ENCODE peak calls at places on chromosomes 16 and 17, in seven cellular contexts. J is mammary epithelial cell, S is ascending aorta, A is GM23338, V is MG63, K is AG04450, Q is IMR-90. M is an unnamed sample. For H3K27me3, the result is how much of the 10 kb centered on the place peaks cover.

GRCh38 chr16:73154063-73154870 is 106.3 kb upstream of the ZFHX3 start:
- DNase-seq in K (no peak), A (no peak), Q (no peak), V (no peak), S (peak), J (no peak), M (no peak)

GRCh38 chr17:55959756-55960155 is 193.5 kb upstream of the ANKFN1 start:
- DNase-seq in K (no peak), A (no peak), V (no peak), Q (no peak), S (no peak), J (no peak), M (no peak)

GRCh38 chr17:68074279-68074678 is 38.7 kb downstream of the KPNA2 start:
- DNase-seq in K (no peak), S (no peak), V (no peak), A (no peak), J (no peak), Q (no peak), M (no peak)

GRCh38 chr16:60748366-60748765 is 1287.9 kb downstream of the CDH8 start:
- DNase-seq in A (no peak), K (no peak), J (peak), V (no peak), Q (no peak), S (no peak), M (no peak)

GRCh38 chr17:29619251-29619650 is 3.5 kb downstream of the CORO6 start:
- DNase-seq in V (peak), S (no peak), Q (peak), A (peak), K (no peak), J (no peak), M (no peak)

GRCh38 chr17:82665226-82665625 is 17.0 kb upstream of the WDR45B start:
- DNase-seq in J (no peak), V (no peak), A (no peak), S (no peak), K (no peak), Q (no peak), M (no peak)

GRCh38 chr17:47956818-47957590 is 679 bp downstream of the PRR15L start:
- DNase-seq in S (no peak), K (no peak), V (no peak), Q (peak), J (no peak), A (no peak), M (no peak)

GRCh38 chr17:29291163-29291752 is 2.7 kb downstream of the NUFIP2 start:
- DNase-seq in V (no peak), K (peak), Q (peak), A (peak), J (peak), S (no peak), M (peak)

GRCh38 chr16:87411375-87412271 is 19.5 kb downstream of the MAP1LC3B start:
- DNase-seq in V (no peak), A (no peak), K (no peak), S (no peak), Q (no peak), J (no peak), M (no peak)

GRCh38 chr17:60901806-60902205 is 224.2 kb downstream of the BCAS3 start:
- DNase-seq in S (no peak), Q (peak), K (peak), V (no peak), J (peak), A (no peak), M (no peak)

GRCh38 chr16:67882374-67883145 is 2.1 kb upstream of the NRN1L start:
- DNase-seq in J (no peak), S (no peak), A (no peak), Q (no peak), V (no peak), K (no peak), M (peak)

GRCh38 chr16:23258919-23259237 is 43.2 kb upstream of the SCNN1B start:
- DNase-seq in Q (no peak), S (no peak), K (no peak), V (no peak), J (peak), A (no peak), M (no peak)

GRCh38 chr16:57755726-57756423 is 20.3 kb downstream of the KATNB1 start:
- DNase-seq in S (no peak), V (no peak), Q (no peak), A (no peak), K (no peak), J (no peak), M (no peak)

GRCh38 chr17:5011928-5012327 is 14.2 kb downstream of the KIF1C start:
- DNase-seq in A (no peak), Q (peak), J (peak), K (no peak), V (peak), S (no peak), M (no peak)

GRCh38 chr17:62641101-62641500 is 13.6 kb downstream of the MRC2 start:
- DNase-seq in V (no peak), S (no peak), A (no peak), J (no peak), K (no peak), Q (no peak), M (no peak)

GRCh38 chr17:28478940-28479615 is 5.6 kb downstream of the SLC13A2 start:
- DNase-seq in S (no peak), V (peak), K (no peak), J (peak), Q (peak), A (no peak), M (no peak)

GRCh38 chr17:5499790-5500189 is 13.4 kb downstream of the MIS12 start:
- DNase-seq in Q (no peak), V (no peak), A (peak), J (no peak), K (no peak), S (no peak), M (no peak)

GRCh38 chr16:84844049-84844350 is 24.2 kb downstream of the CRISPLD2 start:
- DNase-seq in J (no peak), K (no peak), V (peak), A (no peak), S (no peak), Q (no peak), M (no peak)
- H3K27me3 ChIP-seq in J (under half), K (under half), V (under half), A (under half), S (under half), Q (under half), M (under half)

GRCh38 chr17:79795795-79796569 is 895 bp downstream of the CBX8 start:
- DNase-seq in S (no peak), K (no peak), V (no peak), J (no peak), A (no peak), Q (no peak), M (no peak)
- H3K27me3 ChIP-seq in S (half or more), K (under half), V (under half), J (under half), A (half or more), Q (under half), M (under half)

GRCh38 chr16:1859650-1860049 is 12.3 kb downstream of the MEIOB start:
- DNase-seq in A (peak), V (no peak), K (no peak), S (no peak), J (no peak), Q (no peak), M (no peak)
- H3K27me3 ChIP-seq in A (under half), V (under half), K (under half), S (under half), J (under half), Q (half or more), M (under half)

GRCh38 chr17:383771-384621 is 31.4 kb upstream of the RPH3AL start:
- DNase-seq in J (no peak), A (no peak), S (no peak), V (no peak), Q (no peak), K (no peak), M (peak)

GRCh38 chr17:382644-383533 is 30.3 kb upstream of the RPH3AL start:
- DNase-seq in V (no peak), A (peak), Q (peak), K (peak), J (no peak), S (no peak), M (peak)

GRCh38 chr17:379531-380200 is 27.1 kb upstream of the RPH3AL start:
- DNase-seq in Q (no peak), S (no peak), A (no peak), K (no peak), V (no peak), J (peak), M (no peak)

GRCh38 chr17:384622-385194 is 32.1 kb upstream of the RPH3AL start:
- DNase-seq in Q (no peak), S (no peak), J (no peak), K (no peak), V (no peak), A (peak), M (no peak)

GRCh38 chr17:381941-382643 is 29.5 kb upstream of the RPH3AL start:
- DNase-seq in S (no peak), J (no peak), K (no peak), Q (no peak), V (no peak), A (no peak), M (no peak)
- H3K27me3 ChIP-seq in S (under half), J (under half), K (under half), Q (under half), V (under half), A (under half), M (under half)

DNA sequence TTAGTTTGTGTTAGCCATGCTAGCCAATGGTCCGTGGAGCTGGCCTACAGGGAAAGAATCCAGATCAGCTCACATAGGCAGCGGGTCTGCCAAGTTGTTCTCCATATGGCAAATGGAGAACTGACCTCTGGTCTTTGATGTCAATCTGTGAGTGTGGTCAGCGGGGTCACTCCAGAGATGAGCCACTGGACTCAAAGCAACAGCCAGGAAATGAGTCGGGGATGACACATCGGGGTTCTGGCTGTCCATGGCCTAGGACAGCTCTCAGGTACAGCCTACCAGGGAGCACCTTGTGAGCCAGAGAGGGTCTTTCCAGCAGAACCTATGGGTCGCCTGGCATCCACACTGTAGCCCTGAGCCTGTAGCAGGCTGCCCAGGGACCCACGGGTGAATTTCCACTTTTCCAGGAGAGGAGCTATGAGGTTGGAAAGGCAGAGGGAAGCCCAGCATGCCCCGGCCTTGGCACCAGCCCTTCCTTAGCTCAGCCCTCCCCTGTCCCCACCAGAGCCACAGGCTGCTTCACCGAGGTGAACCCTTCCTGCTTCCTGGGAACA is 203.0 kb upstream of the TNRC6C start:
- DNase-seq in A (no peak), V (peak), S (no peak), Q (no peak), K (no peak), J (no peak), M (no peak)
- H3K27me3 ChIP-seq in A (under half), V (under half), S (under half), Q (under half), K (under half), J (under half), M (under half)

GRCh38 chr16:2030036-2030435 is 3.3 kb downstream of the NHERF2 start:
- DNase-seq in J (no peak), V (no peak), K (no peak), S (no peak), A (no peak), Q (no peak), M (no peak)

GRCh38 chr16:2033057-2033911 is 6.6 kb downstream of the NHERF2 start:
- DNase-seq in S (peak), J (peak), V (peak), A (no peak), K (no peak), Q (peak), M (peak)

GRCh38 chr16:2029350-2029749 is 2.6 kb downstream of the NHERF2 start:
- DNase-seq in K (no peak), Q (no peak), J (no peak), V (no peak), S (no peak), A (peak), M (no peak)

GRCh38 chr16:2032285-2033056 is 5.8 kb downstream of the NHERF2 start:
- DNase-seq in A (no peak), J (no peak), S (no peak), Q (peak), V (no peak), K (no peak), M (peak)

DNA sequence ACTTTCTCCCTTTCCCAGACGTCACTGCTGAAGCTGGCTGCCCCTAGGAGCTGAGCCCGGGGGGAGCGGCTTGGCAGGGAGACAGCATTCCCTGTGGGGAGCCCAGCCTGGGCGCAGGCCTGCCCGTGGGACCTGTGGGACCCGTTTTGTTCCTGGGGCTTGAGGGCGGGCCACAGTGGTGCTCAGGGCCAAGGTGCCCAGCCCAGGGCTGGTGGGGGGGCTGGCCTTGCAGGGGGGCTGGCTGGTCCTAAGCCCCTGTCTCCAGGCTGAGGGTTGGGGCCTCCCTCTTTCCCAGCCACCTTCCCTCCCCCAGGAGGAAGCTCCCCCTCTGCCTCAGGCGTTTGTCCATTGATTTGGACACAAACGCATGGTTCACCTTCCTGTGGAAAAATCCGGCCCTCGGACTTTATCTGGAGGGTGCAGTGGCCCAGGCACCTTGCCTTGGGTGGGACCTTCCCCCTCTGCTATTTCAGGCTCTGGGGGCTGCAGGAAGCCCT is 4.4 kb downstream of the NHERF2 start:
- DNase-seq in Q (no peak), J (no peak), K (no peak), S (no peak), A (no peak), V (no peak), M (no peak)
- H3K27me3 ChIP-seq in Q (under half), J (under half), K (under half), S (under half), A (under half), V (under half), M (under half)

GRCh38 chr17:70655179-70655578 is 485.8 kb downstream of the KCNJ2 start:
- DNase-seq in A (no peak), J (no peak), K (no peak), S (no peak), Q (no peak), V (no peak), M (no peak)

GRCh38 chr17:70658324-70658723 is 489.0 kb downstream of the KCNJ2 start:
- DNase-seq in S (no peak), K (no peak), J (no peak), V (no peak), Q (no peak), A (no peak), M (no peak)

GRCh38 chr17:70654706-70655105 is 485.4 kb downstream of the KCNJ2 start:
- DNase-seq in K (no peak), V (no peak), S (no peak), J (no peak), Q (no peak), A (no peak), M (no peak)

GRCh38 chr17:70658840-70659239 is 489.5 kb downstream of the KCNJ2 start:
- DNase-seq in Q (no peak), V (no peak), K (no peak), A (no peak), J (no peak), S (no peak), M (no peak)

DNA sequence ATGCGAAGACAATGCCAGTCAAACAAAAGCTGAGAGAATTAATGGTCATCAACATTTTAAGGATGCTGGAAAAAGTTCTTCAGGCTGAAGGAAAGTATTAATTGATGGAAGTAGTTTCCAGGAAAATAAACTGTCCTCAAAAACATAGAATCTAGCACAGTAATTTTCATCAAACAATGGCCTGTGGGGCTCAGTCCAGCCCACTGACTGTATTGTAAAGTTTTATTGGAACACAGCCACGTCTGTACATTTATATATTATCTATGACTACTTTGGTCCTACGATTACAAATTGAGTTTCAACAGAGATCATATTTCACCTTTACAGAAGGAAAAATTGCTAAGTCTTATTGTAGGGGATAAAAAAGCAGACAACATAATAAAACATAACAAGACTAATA is 484.5 kb downstream of the KCNJ2 start:
- DNase-seq in A (no peak), K (no peak), S (no peak), Q (no peak), J (no peak), V (no peak), M (no peak)
- H3K27me3 ChIP-seq in A (under half), K (under half), S (under half), Q (under half), J (under half), V (under half), M (under half)

DNA sequence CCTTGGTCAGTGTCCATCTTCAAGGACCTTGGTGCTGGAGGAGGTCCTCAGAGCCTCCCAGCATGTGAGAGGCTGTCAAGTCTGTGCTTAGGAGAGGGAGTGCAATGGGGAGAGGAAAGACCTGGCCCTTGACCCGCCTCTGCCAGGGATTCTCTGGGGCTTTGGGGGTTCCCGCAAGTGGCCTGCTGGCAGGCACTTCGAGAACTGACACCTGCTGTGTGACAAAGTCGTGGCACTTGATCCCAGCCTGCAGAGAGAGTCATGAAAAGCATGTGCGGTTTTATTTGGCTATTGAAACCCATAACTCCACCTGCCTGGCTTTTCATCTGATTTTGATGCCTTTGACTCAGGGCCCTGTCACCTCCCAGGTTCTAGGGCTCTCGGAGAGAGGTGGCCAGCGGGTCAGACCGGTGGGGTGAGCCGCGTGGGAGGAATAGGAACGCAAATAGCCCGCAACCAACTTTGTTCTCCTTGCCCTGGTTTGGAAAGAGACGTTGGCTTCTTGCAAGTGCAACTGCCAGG is 42.8 kb upstream of the GSE1 start:
- DNase-seq in A (no peak), J (peak), K (no peak), Q (no peak), S (no peak), V (no peak), M (no peak)
- H3K27me3 ChIP-seq in A (under half), J (under half), K (under half), Q (under half), S (under half), V (under half), M (under half)

GRCh38 chr16:82386771-82387170 is 216.7 kb upstream of the MPHOSPH6 start:
- DNase-seq in J (no peak), Q (no peak), K (no peak), V (no peak), S (no peak), A (no peak), M (no peak)
- H3K27me3 ChIP-seq in J (under half), Q (under half), K (under half), V (under half), S (under half), A (under half), M (under half)

GRCh38 chr17:72125226-72125651 is 4.4 kb downstream of the SOX9 start:
- DNase-seq in J (peak), K (no peak), Q (peak), V (no peak), S (no peak), A (no peak), M (peak)

GRCh38 chr17:72123496-72123963 is 2.7 kb downstream of the SOX9 start:
- DNase-seq in S (no peak), K (no peak), Q (no peak), J (peak), V (no peak), A (no peak), M (no peak)

GRCh38 chr17:72125742-72126141 is 4.9 kb downstream of the SOX9 start:
- DNase-seq in A (no peak), J (peak), Q (peak), S (no peak), K (no peak), V (no peak), M (no peak)

GRCh38 chr17:72123964-72124791 is 3.4 kb downstream of the SOX9 start:
- DNase-seq in S (no peak), A (peak), Q (no peak), V (no peak), K (no peak), J (peak), M (peak)

DNA sequence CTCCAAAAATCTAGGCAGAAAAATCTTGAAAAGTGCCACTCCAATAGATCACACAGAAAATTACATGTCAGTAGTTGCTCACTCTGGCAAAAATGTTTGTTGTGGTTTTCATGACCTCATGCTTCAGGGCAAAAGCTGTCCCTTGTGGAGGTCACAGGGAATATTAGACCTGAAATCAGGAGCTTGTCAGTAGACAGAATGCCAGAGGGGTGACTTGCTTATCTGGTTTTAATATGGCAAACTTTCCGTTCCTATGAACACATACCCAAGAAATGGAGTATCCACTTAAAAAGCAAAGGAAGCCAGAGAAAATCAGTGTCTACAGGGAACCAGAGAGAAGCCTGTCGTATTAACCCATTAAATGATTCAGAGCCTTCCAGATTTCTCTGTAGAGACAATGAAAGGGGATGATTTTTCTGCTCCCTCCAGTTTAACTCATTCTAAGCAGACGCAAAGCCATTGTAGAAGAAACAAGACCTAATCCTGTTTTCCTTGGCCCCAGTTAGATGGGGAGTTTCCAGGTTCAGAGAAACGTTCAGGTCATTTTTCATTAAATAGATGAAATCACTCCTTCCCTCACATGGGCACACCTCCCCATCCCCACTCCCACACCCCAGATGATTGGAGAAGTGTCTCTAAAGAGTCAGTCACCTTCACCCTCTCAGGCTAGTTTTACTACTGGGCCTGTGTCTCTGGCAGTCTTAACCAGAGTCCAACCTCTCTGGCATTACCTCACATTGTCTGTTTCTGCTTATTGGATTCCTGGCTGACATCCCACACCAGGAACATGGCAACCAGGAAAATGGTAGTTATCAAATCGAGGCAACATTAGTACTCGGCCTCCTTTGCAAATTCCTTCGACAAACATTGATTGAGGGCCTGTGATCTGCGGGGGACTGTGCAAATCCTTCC is 6.0 kb downstream of the SOX9 start:
- DNase-seq in V (peak), A (no peak), K (no peak), Q (peak), S (no peak), J (peak), M (peak)
- H3K27me3 ChIP-seq in V (under half), A (under half), K (under half), Q (under half), S (under half), J (under half), M (under half)